ENCODE peak calls at places on chromosomes 1 and 21, in five cellular contexts. W is psoas muscle, D is DND-41, T is MM.1S, Y is A549. S is an unnamed sample.

GRCh38 chr1:24414884-24415333 is 693 bp upstream of the NIPAL3 start:
- DNase-seq in Y (peak), W (no peak), D (no peak), T (no peak), S (no peak)

GRCh38 chr1:219074084-219074728 is 99.5 kb upstream of the LYPLAL1 start:
- DNase-seq in T (no peak), W (no peak), Y (no peak), D (no peak), S (no peak)

GRCh38 chr21:39034590-39035536 is 148.4 kb downstream of the PSMG1 start:
- DNase-seq in W (no peak), Y (no peak), T (no peak), D (no peak), S (no peak)

GRCh38 chr1:9181176-9181906 is 52.4 kb upstream of the GPR157 start:
- DNase-seq in T (peak), D (peak), W (peak), Y (peak), S (no peak)

GRCh38 chr21:45162809-45163208 is 88.4 kb downstream of the ADARB1 start:
- DNase-seq in T (no peak), Y (no peak), W (no peak), D (no peak), S (no peak)

GRCh38 chr1:38015978-38016640 is 3.6 kb downstream of the UTP11 start:
- DNase-seq in T (no peak), D (no peak), Y (no peak), W (peak), S (no peak)

GRCh38 chr1:54567961-54568360 is 19.9 kb downstream of the ACOT11 start:
- DNase-seq in Y (no peak), D (no peak), W (no peak), T (no peak), S (no peak)

GRCh38 chr1:36068866-36069265 is 15.0 kb upstream of the TEKT2 start:
- DNase-seq in Y (no peak), W (no peak), T (no peak), D (no peak), S (no peak)

GRCh38 chr21:26170471-26171309 is at the start of gene APP:
- DNase-seq in D (no peak), T (peak), W (peak), Y (peak), S (peak)

GRCh38 chr1:92504751-92505692 is 18.3 kb upstream of the GFI1 start:
- DNase-seq in Y (no peak), D (peak), T (no peak), W (no peak), S (no peak)

GRCh38 chr1:235326719-235327558 is 1.0 kb downstream of the ARID4B start:
- DNase-seq in W (peak), Y (peak), D (peak), T (peak), S (peak)

GRCh38 chr1:52663716-52664115 is 30.7 kb downstream of the SHISAL2A start:
- DNase-seq in T (no peak), W (no peak), Y (no peak), D (no peak), S (no peak)

GRCh38 chr1:109988349-109988914 is 3.9 kb downstream of the AHCYL1 start:
- DNase-seq in D (no peak), W (no peak), Y (no peak), T (no peak), S (no peak)

GRCh38 chr1:156706647-156707008 is 1.2 kb upstream of the CRABP2 start:
- DNase-seq in T (no peak), W (peak), Y (no peak), D (peak), S (no peak)

GRCh38 chr1:229642376-229642775 is 16.3 kb downstream of the URB2 start:
- DNase-seq in W (no peak), D (no peak), T (no peak), Y (no peak), S (no peak)

GRCh38 chr1:145690587-145691558 is 16.3 kb downstream of the PDZK1 start:
- DNase-seq in Y (no peak), D (peak), T (peak), W (no peak), S (peak)

GRCh38 chr1:238336531-238336930 is 445.8 kb upstream of the ZP4 start:
- DNase-seq in Y (no peak), T (no peak), W (no peak), D (no peak), S (no peak)

GRCh38 chr1:50368179-50369007 is 54.9 kb downstream of the DMRTA2 start:
- DNase-seq in Y (peak), D (peak), W (no peak), T (peak), S (no peak)

GRCh38 chr21:45540601-45540970 is 1.7 kb downstream of the SLC19A1 start:
- DNase-seq in W (peak), T (no peak), Y (no peak), D (no peak), S (no peak)

GRCh38 chr1:10257851-10258250 is 47.5 kb downstream of the KIF1B start:
- DNase-seq in T (no peak), W (no peak), Y (no peak), D (no peak), S (no peak)

GRCh38 chr1:34929497-34929852 is at the start of gene DLGAP3:
- DNase-seq in D (no peak), W (no peak), Y (no peak), T (no peak), S (no peak)

GRCh38 chr1:116297495-116298212 is 75.4 kb upstream of the ATP1A1 start:
- DNase-seq in T (no peak), D (no peak), Y (no peak), W (no peak), S (no peak)

GRCh38 chr1:82492168-82492567 is 691.4 kb downstream of the ADGRL2 start:
- DNase-seq in T (no peak), Y (no peak), W (no peak), D (no peak), S (no peak)

GRCh38 chr1:28340221-28340974 is 11.6 kb downstream of the MED18 start:
- DNase-seq in Y (no peak), D (no peak), W (no peak), T (no peak), S (peak)

GRCh38 chr1:110615548-110616130 is 9.5 kb upstream of the KCNA2 start:
- DNase-seq in T (peak), W (peak), Y (peak), D (peak), S (peak)

GRCh38 chr1:4659247-4659646 is 4.8 kb downstream of the AJAP1 start:
- DNase-seq in T (no peak), Y (no peak), D (no peak), W (peak), S (no peak)

GRCh38 chr1:61642475-61643232 is 82.3 kb downstream of the TM2D1 start:
- DNase-seq in W (no peak), D (no peak), T (no peak), Y (no peak), S (no peak)

GRCh38 chr21:44400791-44401385 is 47.5 kb downstream of the TRPM2 start:
- DNase-seq in T (no peak), Y (no peak), D (no peak), W (no peak), S (no peak)

GRCh38 chr1:64171797-64172281 is 31.6 kb upstream of the UBE2U start:
- DNase-seq in T (peak), Y (peak), D (no peak), W (no peak), S (peak)

GRCh38 chr1:90837420-90837819 is 120.3 kb upstream of the BARHL2 start:
- DNase-seq in Y (no peak), T (no peak), W (no peak), D (no peak), S (no peak)

GRCh38 chr1:90835172-90835660 is 118.1 kb upstream of the BARHL2 start:
- DNase-seq in Y (no peak), W (no peak), D (no peak), T (no peak), S (no peak)

GRCh38 chr1:90834354-90835171 is 117.5 kb upstream of the BARHL2 start:
- DNase-seq in W (no peak), D (no peak), Y (no peak), T (no peak), S (no peak)

GRCh38 chr1:90835661-90836344 is 118.7 kb upstream of the BARHL2 start:
- DNase-seq in Y (no peak), W (peak), D (no peak), T (no peak), S (no peak)

DNA sequence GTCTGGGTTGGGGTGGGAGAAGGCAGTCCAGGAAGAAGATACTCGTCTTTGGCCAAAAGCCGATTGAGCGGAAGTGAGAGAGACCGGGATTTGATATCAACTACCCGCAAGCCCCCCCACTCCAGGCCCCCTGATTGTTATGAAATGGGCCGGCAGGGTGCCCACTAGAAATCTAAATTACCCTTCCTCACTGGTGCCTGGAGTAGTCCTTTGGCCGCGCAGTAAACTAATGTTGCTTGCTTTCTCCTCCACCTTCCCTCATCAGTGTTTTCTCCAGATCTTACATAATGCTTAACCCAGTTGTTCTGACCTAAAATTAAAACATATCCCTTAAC is 119.2 kb upstream of the BARHL2 start:
- DNase-seq in W (no peak), D (no peak), T (no peak), Y (no peak), S (no peak)
- H3K4me3 ChIP-seq in W (peak), D (no peak), T (no peak), Y (no peak), S (no peak)

GRCh38 chr1:23178414-23178813 is 9.8 kb upstream of the LUZP1 start:
- DNase-seq in Y (no peak), W (no peak), T (no peak), D (no peak), S (no peak)
- H3K4me3 ChIP-seq in Y (no peak), W (no peak), T (no peak), D (no peak), S (no peak)

DNA sequence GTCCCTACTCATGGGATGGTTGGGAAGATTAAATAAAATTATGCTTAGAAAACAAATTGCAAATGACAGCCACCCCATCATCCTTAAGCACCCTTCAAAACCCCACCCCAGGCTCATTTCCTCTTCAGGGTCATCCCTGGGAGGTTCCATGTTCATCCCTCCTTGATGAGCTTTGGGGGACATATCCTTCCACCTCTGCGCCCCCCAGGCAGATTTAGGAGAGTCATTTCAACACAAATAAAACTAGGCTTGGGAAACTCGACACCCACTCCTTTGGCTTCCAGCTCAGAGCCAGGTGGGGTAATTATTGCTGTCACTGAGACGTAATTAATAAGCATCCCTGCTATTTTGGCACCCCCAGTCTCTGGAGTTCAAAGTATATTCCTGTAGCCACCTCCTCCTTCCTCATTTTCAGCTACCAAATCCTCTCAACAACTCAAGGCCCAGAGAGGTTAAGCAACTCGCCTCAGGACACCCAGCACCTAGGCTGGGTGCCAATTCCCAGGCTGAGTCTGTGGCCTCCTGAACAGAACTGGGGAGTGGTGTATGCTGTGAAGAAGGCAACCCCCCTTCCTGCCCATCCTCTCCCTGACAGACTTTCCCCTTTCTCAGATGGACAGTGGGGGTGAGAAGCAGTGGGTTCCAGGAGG is 595 bp downstream of the CRYBG2 start:
- DNase-seq in Y (no peak), T (no peak), D (no peak), W (no peak), S (no peak)
- H3K4me3 ChIP-seq in Y (no peak), T (no peak), D (no peak), W (no peak), S (no peak)

GRCh38 chr21:37551406-37552355 is 185.1 kb downstream of the DYRK1A start:
- DNase-seq in D (no peak), T (no peak), W (peak), Y (no peak), S (no peak)
- H3K4me3 ChIP-seq in D (no peak), T (no peak), W (peak), Y (no peak), S (no peak)

GRCh38 chr1:6425671-6426070 is 1.1 kb downstream of the ESPN start:
- DNase-seq in W (no peak), D (no peak), Y (no peak), T (no peak), S (no peak)
- H3K4me3 ChIP-seq in W (no peak), D (no peak), Y (no peak), T (no peak), S (no peak)

DNA sequence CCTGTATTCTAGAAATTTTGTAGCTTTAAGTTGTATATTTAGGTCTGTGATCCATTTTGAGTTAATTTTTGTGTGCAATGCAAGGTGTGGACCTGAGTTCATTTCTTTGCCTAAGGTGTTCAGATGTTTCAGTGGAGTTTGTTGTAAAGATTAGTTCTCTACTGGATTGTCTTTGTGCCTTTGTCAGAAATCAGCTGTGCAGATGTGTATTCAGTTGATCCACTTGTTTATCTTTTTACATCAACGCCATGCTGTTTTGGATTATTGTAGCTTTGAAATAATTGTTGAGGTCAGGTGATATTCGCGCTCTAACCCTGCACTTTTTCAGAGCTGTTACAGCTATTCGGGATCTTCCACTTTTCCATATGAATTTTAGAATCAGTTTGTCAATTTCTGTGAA is 32.8 kb downstream of the SKI start:
- DNase-seq in Y (no peak), T (no peak), D (no peak), W (no peak), S (no peak)
- H3K4me3 ChIP-seq in Y (no peak), T (no peak), D (no peak), W (no peak), S (no peak)

DNA sequence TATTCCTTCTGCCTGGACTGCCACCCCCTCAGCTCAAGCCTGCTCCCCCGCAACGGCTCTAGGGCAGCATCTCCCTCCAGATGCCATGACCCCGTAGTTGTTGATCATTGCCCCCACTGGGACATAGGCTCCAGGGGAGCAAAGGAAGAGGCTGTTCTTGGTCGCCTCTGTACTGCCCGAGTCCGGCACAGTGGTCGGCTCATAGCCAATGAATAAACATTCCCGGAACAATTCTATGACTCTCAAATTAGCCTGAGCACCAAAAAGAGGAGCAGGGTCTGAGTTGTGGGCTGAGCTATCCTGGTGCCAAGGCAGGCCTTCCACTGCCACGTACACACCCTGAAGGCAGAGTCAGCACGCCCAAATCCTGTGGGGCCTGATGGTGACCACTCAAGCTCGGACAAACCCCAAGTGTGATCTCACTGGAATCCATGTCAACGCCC is 33.1 kb downstream of the CAPZB start:
- DNase-seq in Y (no peak), W (peak), D (no peak), T (no peak), S (no peak)
- H3K4me3 ChIP-seq in Y (no peak), W (no peak), D (no peak), T (no peak), S (no peak)

GRCh38 chr1:7669559-7670208 is 101.4 kb upstream of the VAMP3 start:
- DNase-seq in W (peak), T (peak), D (peak), Y (peak), S (peak)
- H3K4me3 ChIP-seq in W (peak), T (no peak), D (no peak), Y (peak), S (no peak)

DNA sequence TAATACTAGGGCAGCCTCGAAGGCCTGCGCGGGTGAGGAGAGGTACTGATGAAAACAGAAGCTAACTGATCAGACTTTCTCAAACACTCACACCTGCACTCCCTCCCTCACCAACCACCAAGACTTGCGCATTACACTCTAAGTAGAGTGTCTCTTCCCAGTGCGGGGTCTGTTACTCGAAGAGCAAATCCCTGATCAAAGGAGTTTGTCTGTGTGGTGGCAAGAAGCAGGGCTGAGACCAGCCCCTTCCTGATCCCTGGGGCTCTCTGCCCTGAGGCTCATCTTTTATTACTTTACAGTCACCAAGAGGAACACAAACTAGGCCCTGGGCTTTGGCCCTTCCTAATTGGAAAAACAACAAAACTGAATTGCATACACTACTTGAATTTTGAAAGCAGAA is 19.5 kb upstream of the TSNAX start:
- DNase-seq in D (no peak), W (no peak), Y (no peak), T (no peak), S (peak)
- H3K4me3 ChIP-seq in D (no peak), W (no peak), Y (no peak), T (no peak), S (no peak)

S was measured in Jurkat, Clone E6-1.